ENCODE peak calls at places on chromosomes 3 and 15, in five cellular contexts. V, Y, L, R and T are unnamed samples.

GRCh38 chr3:63679181-63679580 is 26.7 kb downstream of the SNTN start:
- DNase-seq in L (no peak), R (no peak), Y (no peak), V (no peak), T (no peak)

GRCh38 chr3:10489746-10490483 is 15.5 kb downstream of the ATP2B2 start:
- DNase-seq in L (no peak), V (no peak), R (no peak), Y (no peak), T (no peak)

GRCh38 chr3:100710355-100711198 is 1.3 kb downstream of the TFG start:
- DNase-seq in Y (peak; percentile 71), V (peak; percentile 87), R (peak; percentile 20), L (no peak), T (peak; percentile 50)

GRCh38 chr3:23161896-23162570 is 41.1 kb upstream of the UBE2E2 start:
- DNase-seq in Y (peak; percentile 37), L (no peak), V (peak; percentile 71), R (no peak), T (no peak)

GRCh38 chr15:68843425-68844311 is 23.0 kb upstream of the ANP32A start:
- DNase-seq in V (no peak), L (no peak), Y (no peak), R (no peak), T (peak; percentile 82)

GRCh38 chr3:195194559-195195161 is 76.3 kb downstream of the XXYLT1 start:
- DNase-seq in V (no peak), Y (no peak), R (no peak), L (no peak), T (no peak)

GRCh38 chr3:8212794-8213193 is 288.8 kb upstream of the LMCD1 start:
- DNase-seq in Y (no peak), L (no peak), R (no peak), V (no peak), T (no peak)

GRCh38 chr3:85571835-85572234 is 613.0 kb downstream of the CADM2 start:
- DNase-seq in Y (no peak), L (no peak), R (no peak), V (no peak), T (no peak)

GRCh38 chr15:39260791-39261190 is 320.1 kb upstream of the THBS1 start:
- DNase-seq in L (no peak), R (no peak), V (no peak), Y (no peak), T (no peak)

GRCh38 chr3:146221276-146221675 is 29.6 kb downstream of the PLSCR4 start:
- DNase-seq in V (no peak), R (no peak), L (no peak), Y (no peak), T (no peak)

GRCh38 chr3:157134620-157135191 is 25.2 kb downstream of the CCNL1 start:
- DNase-seq in L (no peak), R (peak; percentile 71), V (peak; percentile 76), Y (no peak), T (no peak)

GRCh38 chr15:54687628-54688027 is 509.1 kb downstream of the RSL24D1 start:
- DNase-seq in V (no peak), Y (no peak), R (no peak), L (no peak), T (no peak)

GRCh38 chr15:82056900-82057825 is 11.3 kb upstream of the MEX3B start:
- DNase-seq in R (no peak), V (no peak), Y (no peak), L (no peak), T (peak; percentile 70)

GRCh38 chr3:115022835-115023398 is 124.2 kb downstream of the ZBTB20 start:
- DNase-seq in R (no peak), Y (no peak), L (no peak), V (no peak), T (no peak)

GRCh38 chr3:40397912-40398311 is 10.9 kb downstream of the ENTPD3 start:
- DNase-seq in R (no peak), L (no peak), Y (no peak), V (no peak), T (no peak)

GRCh38 chr3:158213461-158213860 is 103.6 kb downstream of the RSRC1 start:
- DNase-seq in Y (no peak), R (no peak), V (no peak), L (no peak), T (no peak)

GRCh38 chr3:126438186-126438585 is 37.5 kb downstream of the ZXDC start:
- DNase-seq in L (no peak), R (no peak), V (no peak), Y (no peak), T (no peak)

GRCh38 chr3:109257269-109257668 is 59.0 kb downstream of the DPPA2 start:
- DNase-seq in L (no peak), R (peak; percentile 86), V (no peak), Y (peak; percentile 75), T (no peak)

GRCh38 chr3:13277130-13277783 is 142.9 kb downstream of the NUP210 start:
- DNase-seq in Y (no peak), V (no peak), R (no peak), L (no peak), T (no peak)

GRCh38 chr15:38490231-38490630 is 36.3 kb downstream of the FAM98B start:
- DNase-seq in R (no peak), V (no peak), Y (no peak), L (no peak), T (no peak)

GRCh38 chr3:194955546-194955945 is 269.9 kb downstream of the FAM43A start:
- DNase-seq in R (no peak), L (no peak), Y (no peak), V (no peak), T (no peak)

GRCh38 chr3:49790626-49791411 is 4.5 kb upstream of the IP6K1 start:
- DNase-seq in V (no peak), L (no peak), Y (no peak), R (no peak), T (peak; percentile 20)

GRCh38 chr3:141996437-141996836 is 120.0 kb downstream of the ATP1B3 start:
- DNase-seq in L (no peak), Y (no peak), V (no peak), R (no peak), T (no peak)

GRCh38 chr15:75170711-75171341 is 30.9 kb upstream of the C15orf39 start:
- DNase-seq in R (no peak), Y (no peak), V (no peak), L (no peak), T (no peak)

GRCh38 chr3:59425942-59426341 is 376.1 kb upstream of the CFAP20DC start:
- DNase-seq in V (peak; percentile 59), Y (no peak), R (no peak), L (no peak), T (no peak)

GRCh38 chr15:61327019-61327631 is 98.0 kb upstream of the RORA start:
- DNase-seq in L (no peak), V (peak; percentile 36), Y (no peak), R (no peak), T (no peak)

GRCh38 chr3:53821631-53822068 is 24.6 kb downstream of the CHDH start:
- DNase-seq in R (no peak), Y (peak; percentile 34), V (peak; percentile 36), L (no peak), T (no peak)

GRCh38 chr3:170523248-170523647 is 62.6 kb downstream of the SLC7A14 start:
- DNase-seq in L (no peak), Y (no peak), V (no peak), R (no peak), T (no peak)

GRCh38 chr3:194884649-194885315 is 199.1 kb downstream of the FAM43A start:
- DNase-seq in V (no peak), R (no peak), Y (no peak), L (no peak), T (no peak)

GRCh38 chr3:52231502-52232278 is 6.2 kb upstream of the TLR9 start:
- DNase-seq in R (no peak), Y (peak; percentile 51), L (peak; percentile 78), V (peak; percentile 83), T (peak; percentile 95)

GRCh38 chr3:86961297-86961696 is 29.7 kb downstream of the VGLL3 start:
- DNase-seq in V (no peak), Y (peak; percentile 41), R (no peak), L (no peak), T (no peak)

GRCh38 chr3:72836923-72837322 is 11.3 kb downstream of the SHQ1 start:
- DNase-seq in Y (no peak), L (no peak), V (no peak), R (peak; percentile 29), T (no peak)

GRCh38 chr3:185709241-185709955 is 115.4 kb downstream of the IGF2BP2 start:
- DNase-seq in Y (no peak), L (no peak), V (no peak), R (no peak), T (no peak)

GRCh38 chr3:114725966-114726365 is 421.1 kb downstream of the ZBTB20 start:
- DNase-seq in R (no peak), L (no peak), Y (no peak), V (no peak), T (no peak)

DNA sequence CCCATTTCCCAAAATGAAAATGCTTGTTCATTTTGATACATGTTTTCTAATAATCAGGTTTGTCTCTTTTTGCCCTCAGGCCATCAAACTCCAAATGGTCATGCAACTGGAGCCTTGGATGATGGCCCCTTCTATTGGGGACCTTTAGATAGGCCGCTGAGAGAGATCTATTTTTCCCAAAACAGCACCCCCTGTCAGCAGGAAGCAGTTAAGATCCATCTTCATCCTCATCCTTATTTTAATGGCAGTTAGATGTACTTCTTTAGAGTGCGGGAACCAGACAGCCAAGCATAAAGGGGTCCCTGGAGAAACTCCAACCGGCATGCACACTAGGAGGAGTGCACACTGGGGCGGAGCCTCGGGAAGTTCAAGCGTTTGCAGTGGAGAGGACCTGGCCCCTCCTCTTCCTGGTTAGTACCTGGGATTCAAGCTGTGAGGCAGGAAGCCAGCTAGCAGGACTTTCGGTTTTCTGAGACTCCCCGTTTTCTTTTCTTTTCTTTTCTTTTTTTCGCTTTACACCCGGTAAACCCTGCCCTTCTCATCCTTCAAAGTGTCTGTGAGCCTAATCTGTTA is 31.9 kb upstream of the STRIT1 start:
- DNase-seq in V (peak; percentile 28), L (no peak), Y (no peak), R (no peak), T (no peak)
- H3K4me3 ChIP-seq in V (peak overlapping the region; percentile 27), L (no peak overlapping the region), Y (no peak overlapping the region), R (no peak overlapping the region), T (no peak overlapping the region)

GRCh38 chr3:62318752-62319569 is 54.4 kb downstream of the FEZF2 start:
- DNase-seq in V (peak; percentile 89), R (peak; percentile 51), L (peak; percentile 86), Y (peak; percentile 89), T (peak; percentile 84)
- H3K4me3 ChIP-seq in V (peak overlapping the region; percentile 54), R (peak overlapping the region; percentile 60), L (peak overlapping the region; percentile 42), Y (peak overlapping the region; percentile 76), T (peak overlapping the region; percentile 61)

GRCh38 chr3:98553751-98554150 is 22.0 kb downstream of the GPR15 start:
- DNase-seq in V (peak; percentile 71), L (no peak), Y (no peak), R (no peak), T (no peak)
- H3K4me3 ChIP-seq in V (peak overlapping the region; percentile 90), L (no peak overlapping the region), Y (no peak overlapping the region), R (no peak overlapping the region), T (no peak overlapping the region)

GRCh38 chr3:46285931-46286330 is 43.7 kb downstream of the CCR3 start:
- DNase-seq in Y (no peak), L (no peak), R (no peak), V (no peak), T (no peak)

GRCh38 chr3:46284981-46285683 is 42.9 kb downstream of the CCR3 start:
- DNase-seq in L (no peak), V (no peak), R (no peak), Y (peak; percentile 85), T (no peak)

GRCh38 chr3:46282041-46282440 is 39.8 kb downstream of the CCR3 start:
- DNase-seq in V (no peak), R (no peak), L (no peak), Y (no peak), T (no peak)

GRCh38 chr3:46282696-46283095 is 40.4 kb downstream of the CCR3 start:
- DNase-seq in L (no peak), V (no peak), R (no peak), Y (no peak), T (no peak)

GRCh38 chr3:46283851-46284450 is 41.7 kb downstream of the CCR3 start:
- DNase-seq in V (no peak), L (no peak), R (no peak), Y (no peak), T (no peak)
- H3K4me3 ChIP-seq in V (no peak overlapping the region), L (no peak overlapping the region), R (no peak overlapping the region), Y (no peak overlapping the region), T (no peak overlapping the region)